ENCODE peak calls at places on chromosomes 3 and 15, in eight cellular contexts. D is NCI-H524; B is LHCN-M2; Z is heart left ventricle; F is activated CD8-positive, alpha-beta memory T cell treated with anti-CD3 and anti-CD28 coated beads, Interleukin-2, amount 50 U/mL, for 4 hours; A is brain microvascular endothelial cell; Q is WTC11; W is Kasumi-1. S is an unnamed sample.

GRCh38 chr15:101192081-101192480 is 59.8 kb downstream of the CHSY1 start:
- DNase-seq in D (no peak), B (no peak), Z (no peak), F (no peak), A (no peak), Q (no peak), W (no peak), S (no peak)

GRCh38 chr3:37627951-37628620 is 233.6 kb upstream of the CTDSPL start:
- DNase-seq in D (no peak), B (no peak), Z (no peak), F (no peak), A (no peak), Q (no peak), W (no peak), S (no peak)

GRCh38 chr3:149506540-149506939 is 32.0 kb downstream of the TM4SF4 start:
- DNase-seq in D (no peak), B (peak), Z (no peak), F (no peak), A (peak), Q (no peak), W (no peak), S (no peak)

GRCh38 chr15:67109141-67110034 is 44.0 kb downstream of the SMAD3 start:
- DNase-seq in D (no peak), B (peak), Z (peak), F (no peak), A (peak), Q (no peak), W (peak), S (no peak)

GRCh38 chr3:157906627-157907026 is 199.6 kb downstream of the SHOX2 start:
- DNase-seq in D (no peak), B (peak), Z (no peak), F (no peak), A (no peak), Q (no peak), W (no peak), S (no peak)

GRCh38 chr3:127275287-127275781 is 12.5 kb downstream of the PRR20G start:
- DNase-seq in D (no peak), B (peak), Z (no peak), F (no peak), A (no peak), Q (no peak), W (no peak), S (no peak)

GRCh38 chr15:72229076-72229946 is 1.7 kb downstream of the PKM start:
- DNase-seq in D (peak), B (no peak), Z (no peak), F (peak), A (no peak), Q (no peak), W (peak), S (peak)

GRCh38 chr3:141405581-141405980 is 37.3 kb downstream of the ZBTB38 start:
- DNase-seq in D (no peak), B (peak), Z (no peak), F (no peak), A (peak), Q (no peak), W (no peak), S (no peak)

GRCh38 chr15:99564221-99565030 is 1.4 kb upstream of the MEF2A start:
- DNase-seq in D (peak), B (peak), Z (peak), F (no peak), A (no peak), Q (no peak), W (peak), S (no peak)